ENCODE peak calls at places on chromosomes 13 and 19, in four cellular contexts. J, R, O and D are unnamed samples.

GRCh38 chr13:84649853-84650252 is 767.6 kb upstream of the SLITRK1 start:
- DNase-seq in J (no peak), R (no peak), O (no peak), D (no peak)

GRCh38 chr13:40878321-40878720 is 88.9 kb downstream of the SLC25A15 start:
- DNase-seq in J (no peak), R (no peak), O (no peak), D (no peak)

GRCh38 chr19:459724-460511 is 915 bp downstream of the SHC2 start:
- DNase-seq in J (peak; percentile 93), R (no peak), O (peak; percentile 59), D (peak; percentile 60)

GRCh38 chr19:6119031-6119430 is 8.7 kb upstream of the RFX2 start:
- DNase-seq in J (no peak), R (no peak), O (no peak), D (no peak)

GRCh38 chr19:55519461-55520311 is 17.2 kb downstream of the SBK2 start:
- DNase-seq in J (no peak), R (no peak), O (peak; percentile 11), D (no peak)

GRCh38 chr13:59793107-59793506 is 370.6 kb downstream of the DIAPH3 start:
- DNase-seq in J (no peak), R (no peak), O (no peak), D (no peak)

GRCh38 chr13:45916036-45916435 is 64.5 kb upstream of the SIAH3 start:
- DNase-seq in J (no peak), R (no peak), O (no peak), D (no peak)

GRCh38 chr13:34474469-34474868 is 467.6 kb upstream of the NBEA start:
- DNase-seq in J (no peak), R (no peak), O (no peak), D (no peak)

GRCh38 chr19:37217855-37218591 is at the start of gene ZNF383:
- DNase-seq in J (peak; percentile 86), R (peak; percentile 81), O (peak; percentile 92), D (peak; percentile 92)

GRCh38 chr19:37218592-37218935 is 550 bp downstream of the ZNF383 start:
- DNase-seq in J (no peak), R (peak; percentile 5), O (no peak), D (no peak)

GRCh38 chr19:37220383-37220782 is 2.4 kb downstream of the ZNF383 start:
- DNase-seq in J (no peak), R (no peak), O (no peak), D (no peak)

GRCh38 chr19:37221136-37221535 is 3.1 kb downstream of the ZNF383 start:
- DNase-seq in J (no peak), R (no peak), O (no peak), D (no peak)

DNA sequence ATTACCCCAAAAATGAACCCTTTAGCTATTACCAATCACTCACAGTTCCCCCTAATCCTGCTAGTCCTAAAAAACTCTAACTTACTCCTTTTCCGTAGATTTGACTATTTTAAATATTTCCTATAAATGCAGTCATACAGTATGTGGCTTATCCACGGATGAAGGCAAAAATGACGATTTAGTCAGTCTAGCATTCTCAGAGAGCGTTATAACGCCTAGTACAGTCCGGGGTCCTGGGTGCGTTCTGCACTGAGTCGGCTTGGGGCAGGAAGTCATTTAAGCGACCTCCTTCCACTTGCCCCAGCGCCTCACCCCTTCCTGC is 520 bp upstream of the ZNF383 start:
- DNase-seq in J (peak; percentile 80), R (no peak), O (no peak), D (no peak)
- TF ChIP-seq CREB1 in J (no peak), R (no peak), O (no peak), D (no peak)

DNA sequence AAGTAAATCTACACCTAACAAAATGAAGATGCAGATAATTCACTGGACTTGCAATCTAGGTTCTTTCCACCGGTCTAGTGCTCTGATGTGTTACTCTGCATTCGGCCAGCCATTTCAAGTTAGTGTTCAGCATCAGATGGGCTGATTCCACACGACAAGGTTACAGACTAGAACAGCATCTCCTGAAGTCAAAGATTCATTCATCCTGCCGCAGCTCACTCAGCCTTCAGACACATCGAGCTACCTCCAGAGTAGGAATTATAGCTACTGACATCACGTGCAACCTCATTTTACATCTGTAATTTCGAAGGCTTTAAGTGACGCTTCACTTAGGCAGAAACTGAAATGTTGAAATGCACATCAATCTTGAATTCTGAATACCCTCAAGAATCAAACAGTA is 76.5 kb downstream of the LHFPL6 start:
- DNase-seq in J (no peak), R (no peak), O (no peak), D (no peak)
- TF ChIP-seq NR2C2 in J (no peak), R (no peak), O (no peak), D (no peak)

DNA sequence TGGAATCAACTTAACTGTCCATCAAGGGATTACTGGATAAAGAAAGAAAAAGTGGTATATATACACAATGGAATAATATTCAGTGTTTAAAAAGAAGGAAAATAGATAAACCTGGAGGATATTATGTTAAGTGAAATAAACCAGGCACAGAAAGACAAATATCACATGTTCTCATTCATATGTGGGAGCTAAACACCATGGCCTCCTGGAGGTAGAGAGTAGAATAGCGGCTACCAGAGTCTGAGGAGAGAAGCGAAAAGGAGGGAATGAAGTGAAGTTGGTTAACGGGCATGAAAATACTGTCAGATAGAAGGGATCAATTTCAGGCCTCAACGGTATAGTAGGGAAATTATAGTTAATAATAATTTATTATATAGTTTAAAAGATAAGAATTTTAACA is 147.5 kb upstream of the OBI1 start:
- DNase-seq in J (no peak), R (no peak), O (peak; percentile 18), D (no peak)
- TF ChIP-seq CREB1 in J (no peak), R (no peak), O (no peak), D (no peak)

GRCh38 chr13:27132538-27132937 is 39.1 kb downstream of the USP12 start:
- DNase-seq in J (no peak), R (peak; percentile 40), O (no peak), D (no peak)

GRCh38 chr13:27128825-27129627 is 42.6 kb downstream of the USP12 start:
- DNase-seq in J (no peak), R (no peak), O (no peak), D (no peak)

GRCh38 chr13:27131202-27131623 is 40.4 kb downstream of the USP12 start:
- DNase-seq in J (peak; percentile 19), R (peak; percentile 99), O (no peak), D (no peak)

GRCh38 chr13:27131906-27132305 is 39.7 kb downstream of the USP12 start:
- DNase-seq in J (no peak), R (no peak), O (no peak), D (no peak)

DNA sequence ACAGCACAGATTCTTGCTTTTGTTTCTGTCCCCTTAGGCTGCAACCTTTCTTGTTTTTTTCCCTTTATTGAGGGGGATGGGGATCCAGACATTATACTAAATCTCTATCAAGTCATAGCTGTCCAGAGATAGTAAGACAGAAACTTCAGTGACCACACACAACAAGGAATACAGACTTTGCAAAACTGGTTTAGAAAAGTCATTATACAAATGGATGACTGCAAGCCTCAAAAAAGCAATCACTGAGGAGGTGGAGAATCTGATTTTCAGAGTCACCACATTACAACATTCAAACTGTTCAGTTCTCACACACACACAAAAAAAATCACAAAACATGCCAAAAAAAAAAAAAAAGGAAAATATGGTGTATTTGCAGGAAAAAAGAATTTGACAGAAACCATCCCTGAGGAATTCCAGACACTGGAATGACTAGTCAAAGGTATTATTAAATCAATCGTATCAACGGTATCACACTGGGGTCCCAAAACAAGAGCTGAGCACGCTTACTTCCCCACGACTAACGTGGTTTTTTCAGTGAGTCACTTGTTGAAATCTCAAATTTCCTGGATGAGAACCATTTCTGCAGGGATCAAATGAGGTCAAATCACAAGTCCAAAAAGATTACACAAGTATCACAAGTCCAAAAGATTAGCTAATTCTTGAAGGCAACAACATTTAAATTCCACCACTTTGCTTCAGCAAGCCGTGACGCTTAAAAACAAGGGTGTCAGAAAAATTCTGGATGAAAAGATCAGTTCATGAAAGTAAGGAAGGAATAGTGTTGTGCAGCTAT is 41.2 kb downstream of the USP12 start:
- DNase-seq in J (no peak), R (no peak), O (no peak), D (no peak)
- TF ChIP-seq NR2C2 in J (no peak), R (no peak), O (no peak), D (no peak)

GRCh38 chr13:21736926-21737325 is 66.1 kb downstream of the FGF9 start:
- DNase-seq in J (no peak), R (no peak), O (no peak), D (no peak)
- TF ChIP-seq CREB1 in J (no peak), R (no peak), O (no peak), D (no peak)

GRCh38 chr19:1943661-1944087 is 2.7 kb downstream of the CSNK1G2 start:
- DNase-seq in J (no peak), R (no peak), O (no peak), D (no peak)

GRCh38 chr19:1944916-1945561 is 4.1 kb downstream of the CSNK1G2 start:
- DNase-seq in J (no peak), R (no peak), O (no peak), D (no peak)

GRCh38 chr19:1942934-1943555 is 2.1 kb downstream of the CSNK1G2 start:
- DNase-seq in J (no peak), R (no peak), O (no peak), D (no peak)

GRCh38 chr19:1945899-1946298 is 4.9 kb downstream of the CSNK1G2 start:
- DNase-seq in J (peak; percentile 50), R (no peak), O (peak; percentile 58), D (peak; percentile 91)

DNA sequence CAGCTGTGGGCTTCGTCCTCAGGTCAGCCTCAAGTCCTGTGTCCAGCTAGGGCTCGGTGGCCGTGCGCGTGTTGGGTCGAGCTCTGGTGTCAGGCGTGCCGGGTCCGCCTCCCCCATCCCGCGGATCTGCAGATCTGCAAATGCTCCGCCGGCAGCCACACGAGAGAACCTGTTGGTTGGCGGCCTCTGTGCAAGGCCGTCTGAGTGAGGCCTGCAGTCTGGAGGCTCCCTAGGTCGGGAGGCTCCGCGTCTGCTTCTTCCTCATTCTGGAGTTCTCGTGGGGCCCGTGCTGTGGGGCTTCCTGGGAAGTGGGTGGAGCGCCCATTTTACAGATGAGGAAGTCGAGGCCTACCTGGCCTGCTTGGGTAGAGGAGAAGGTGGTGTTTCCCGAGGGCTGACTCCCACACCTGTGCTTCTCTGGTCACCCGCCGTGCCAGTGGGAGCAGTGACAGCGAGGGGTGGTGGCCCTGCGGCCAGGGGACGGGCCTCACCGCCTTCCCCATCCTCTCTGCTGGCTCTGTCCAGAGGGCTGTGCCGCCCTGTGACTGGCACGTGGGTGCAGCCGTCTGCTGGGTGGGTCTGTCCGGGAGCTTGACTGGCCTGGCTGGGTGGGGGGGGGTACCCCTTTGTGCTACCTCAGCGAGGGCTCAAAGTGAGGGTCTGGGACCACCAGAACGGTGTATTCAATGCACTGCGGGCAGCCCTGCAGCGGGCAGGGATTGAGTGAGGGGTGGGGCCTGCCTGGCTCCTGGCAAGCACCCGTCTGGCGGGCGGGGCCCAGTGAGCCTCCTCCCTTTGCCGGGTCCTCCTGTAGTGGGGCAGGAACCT is 3.3 kb downstream of the CSNK1G2 start:
- DNase-seq in J (no peak), R (no peak), O (no peak), D (no peak)
- TF ChIP-seq NR2C2 in J (no peak), R (no peak), O (no peak), D (no peak)

DNA sequence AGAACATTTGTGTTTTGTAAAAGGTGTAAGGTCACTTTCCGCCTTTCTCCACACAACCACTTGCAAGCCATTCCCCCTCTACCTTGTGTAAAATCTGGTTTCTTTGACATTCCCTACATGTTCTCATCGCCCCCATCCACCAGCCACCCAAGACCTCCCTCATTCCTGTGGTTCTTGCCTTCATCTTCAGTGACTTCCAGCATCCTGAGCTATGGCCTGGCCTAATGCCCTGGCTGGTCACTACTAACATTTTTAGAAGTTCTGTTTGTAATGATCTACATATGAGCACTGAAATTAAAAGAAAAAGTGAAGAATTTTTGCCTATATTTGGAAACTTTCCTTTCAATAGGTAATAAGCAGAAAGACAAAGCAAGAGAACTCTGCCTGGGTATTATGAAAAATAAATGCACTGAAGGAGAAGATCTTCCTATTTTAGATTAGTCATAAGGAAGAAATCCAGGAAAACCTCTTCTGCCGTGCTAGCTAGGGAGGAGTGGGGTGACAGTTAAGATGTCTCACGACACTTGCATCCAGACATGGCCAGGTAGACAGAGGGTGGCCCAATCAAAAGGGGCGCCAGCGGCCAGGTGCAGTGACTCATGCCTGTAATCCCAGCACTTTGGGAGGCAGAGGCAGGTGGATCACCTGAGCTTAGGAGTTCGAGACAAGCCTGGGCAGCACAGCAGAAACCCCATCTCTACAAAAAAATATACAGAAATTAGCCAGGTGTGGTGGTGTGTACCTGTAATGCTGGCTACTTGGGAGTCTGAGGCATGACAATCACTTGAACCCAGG is 28.1 kb upstream of the MPHOSPH8 start:
- DNase-seq in J (no peak), R (no peak), O (no peak), D (no peak)
- TF ChIP-seq CREB1 in J (no peak), R (no peak), O (no peak), D (no peak)